ENCODE peak calls at places on chromosome 20, in eight cellular contexts. M, B, U, X, E, Q, I and Z are unnamed samples.
A peak's percentile ranks its signal among the peaks of the same experiment; 100 is the strongest.

GRCh38 chr20:2451939-2452732 is 18.5 kb downstream of the SNRPB start:
- DNase-seq in E (peak; percentile 77), X (peak; percentile 69), M (peak; percentile 76), Q (peak; percentile 80), U (no peak), I (peak; percentile 87), B (peak; percentile 68), Z (peak; percentile 67)

GRCh38 chr20:51767867-51768758 is at the start of gene ATP9A:
- DNase-seq in I (peak; percentile 42), E (no peak), U (peak; percentile 76), X (peak; percentile 38), B (peak; percentile 42), Q (peak; percentile 21), M (peak; percentile 32), Z (peak; percentile 45)

GRCh38 chr20:47328841-47329448 is 27.6 kb downstream of the ZMYND8 start:
- DNase-seq in Q (no peak), X (no peak), I (no peak), M (no peak), E (no peak), U (no peak), B (no peak), Z (no peak)

GRCh38 chr20:20411841-20412240 is 43.9 kb downstream of the INSM1 start:
- DNase-seq in M (no peak), B (peak; percentile 68), Q (peak; percentile 56), I (no peak), X (no peak), E (no peak), U (no peak), Z (no peak)

GRCh38 chr20:1375515-1375914 is 17.3 kb downstream of the FKBP1A start:
- DNase-seq in B (no peak), Q (peak; percentile 68), I (no peak), E (no peak), U (no peak), M (no peak), X (no peak), Z (no peak)

GRCh38 chr20:51500311-51500710 is 42.2 kb downstream of the NFATC2 start:
- DNase-seq in Q (no peak), U (no peak), E (no peak), I (no peak), X (peak; percentile 67), M (no peak), B (no peak), Z (no peak)

GRCh38 chr20:45470262-45470931 is 844 bp downstream of the WFDC2 start:
- DNase-seq in M (no peak), X (peak; percentile 79), Q (no peak), E (no peak), U (peak; percentile 75), I (peak; percentile 59), B (peak; percentile 47), Z (peak; percentile 94)

GRCh38 chr20:43849496-43850197 is 65.0 kb upstream of the TOX2 start:
- DNase-seq in X (peak; percentile 62), E (no peak), M (peak; percentile 27), U (no peak), B (no peak), I (no peak), Q (no peak), Z (no peak)

GRCh38 chr20:11907621-11908020 is 10.1 kb upstream of the BTBD3 start:
- DNase-seq in E (no peak), Q (no peak), M (no peak), X (no peak), I (no peak), U (no peak), B (no peak), Z (no peak)

GRCh38 chr20:37598101-37598530 is 70.4 kb upstream of the BLCAP start:
- DNase-seq in U (no peak), Q (peak; percentile 67), X (no peak), M (no peak), B (peak; percentile 78), E (no peak), I (no peak), Z (no peak)

GRCh38 chr20:50242863-50243609 is 52.4 kb downstream of the CEBPB start:
- DNase-seq in I (no peak), M (no peak), B (peak; percentile 79), U (peak; percentile 70), E (no peak), X (peak; percentile 97), Q (no peak), Z (peak; percentile 86)

GRCh38 chr20:57013221-57013620 is 253.2 kb downstream of the BMP7 start:
- DNase-seq in I (no peak), Q (no peak), X (no peak), B (no peak), U (no peak), E (no peak), M (no peak), Z (no peak)

GRCh38 chr20:40090236-40090635 is 598.8 kb downstream of the MAFB start:
- DNase-seq in M (no peak), U (no peak), Q (no peak), B (no peak), I (no peak), E (no peak), X (no peak), Z (no peak)

GRCh38 chr20:48821261-48821910 is 6.4 kb downstream of the PREX1 start:
- DNase-seq in E (no peak), B (no peak), M (no peak), I (no peak), X (no peak), Q (no peak), U (no peak), Z (peak; percentile 26)

GRCh38 chr20:9015984-9016324 is 52.9 kb upstream of the PLCB4 start:
- DNase-seq in Q (no peak), E (no peak), X (no peak), B (no peak), M (no peak), I (no peak), U (no peak), Z (no peak)

GRCh38 chr20:25984933-25985332 is 288.3 kb upstream of the ZNF337 start:
- DNase-seq in Q (no peak), B (peak; percentile 85), M (no peak), E (no peak), X (no peak), I (no peak), U (peak; percentile 89), Z (peak; percentile 55)

GRCh38 chr20:17533396-17533795 is 2.2 kb upstream of the BFSP1 start:
- DNase-seq in M (peak; percentile 56), B (peak; percentile 13), I (peak; percentile 87), E (peak; percentile 13), Q (peak; percentile 35), U (no peak), X (peak; percentile 78), Z (no peak)

GRCh38 chr20:3218307-3218988 is 9.2 kb downstream of the ITPA start:
- DNase-seq in Q (peak; percentile 76), X (no peak), B (peak; percentile 59), E (peak; percentile 59), M (peak; percentile 88), I (peak; percentile 58), U (peak; percentile 83), Z (peak; percentile 62)

GRCh38 chr20:4151991-4152695 is 136.8 kb upstream of the RNF24 start:
- DNase-seq in U (no peak), X (no peak), E (no peak), Q (no peak), I (no peak), M (no peak), B (no peak), Z (no peak)

GRCh38 chr20:64073476-64074183 is 5.7 kb downstream of the RGS19 start:
- DNase-seq in X (no peak), B (no peak), I (no peak), E (no peak), Q (no peak), M (no peak), U (peak; percentile 61), Z (no peak)

GRCh38 chr20:40676870-40677269 is 12.2 kb downstream of the MAFB start:
- DNase-seq in U (no peak), E (no peak), B (no peak), X (no peak), Q (no peak), M (no peak), I (no peak), Z (no peak)

GRCh38 chr20:17571153-17571527 is 1.3 kb downstream of the DSTN start:
- DNase-seq in X (no peak), M (no peak), Q (no peak), E (no peak), B (no peak), I (no peak), U (no peak), Z (no peak)

GRCh38 chr20:21087862-21088540 is 18.2 kb downstream of the LINC00237 start:
- DNase-seq in X (no peak), I (no peak), B (no peak), E (no peak), M (no peak), Q (no peak), U (no peak), Z (no peak)

GRCh38 chr20:63270606-63271325 is 1.8 kb upstream of the ARFGAP1 start:
- DNase-seq in B (no peak), I (no peak), X (no peak), U (no peak), Q (no peak), M (no peak), E (no peak), Z (no peak)

GRCh38 chr20:9352740-9353139 is 161.7 kb upstream of the LAMP5 start:
- DNase-seq in X (no peak), E (no peak), B (no peak), M (no peak), U (no peak), Q (no peak), I (no peak), Z (no peak)

GRCh38 chr20:56924316-56924975 is 295.3 kb downstream of the TFAP2C start:
- DNase-seq in Q (no peak), B (no peak), M (no peak), U (no peak), I (no peak), X (no peak), E (no peak), Z (no peak)